ENCODE peak calls at places on chromosomes 13 and 19, in five cellular contexts. One of them, this sample, is unnamed.

GRCh38 chr13:30745917-30746686 is 10.8 kb downstream of the ALOX5AP start:
- DNase-seq in T-helper 2 cell: no peak
- DNase-seq in mucosa of gallbladder: peak; percentile 49
- DNase-seq in H54: no peak
- DNase-seq in EL: no peak
- DNase-seq in this sample: no peak

GRCh38 chr13:100440756-100441421 is 147.7 kb downstream of the GGACT start:
- DNase-seq in T-helper 2 cell: no peak
- DNase-seq in mucosa of gallbladder: no peak
- DNase-seq in H54: peak; percentile 26
- DNase-seq in EL: peak; percentile 70
- DNase-seq in this sample: no peak

GRCh38 chr13:93224545-93224944 is 2.1 kb upstream of the GPC6 start:
- DNase-seq in T-helper 2 cell: no peak
- DNase-seq in mucosa of gallbladder: no peak
- DNase-seq in H54: no peak
- DNase-seq in EL: peak; percentile 71
- DNase-seq in this sample: no peak

GRCh38 chr13:42000836-42001235 is 39.9 kb upstream of the VWA8 start:
- DNase-seq in T-helper 2 cell: no peak
- DNase-seq in mucosa of gallbladder: no peak
- DNase-seq in H54: no peak
- DNase-seq in EL: peak; percentile 20
- DNase-seq in this sample: no peak

GRCh38 chr19:1074512-1075283 is 7.7 kb downstream of the ARHGAP45 start:
- DNase-seq in T-helper 2 cell: peak; percentile 95
- DNase-seq in mucosa of gallbladder: peak; percentile 86
- DNase-seq in H54: peak; percentile 98
- DNase-seq in EL: no peak
- DNase-seq in this sample: no peak

GRCh38 chr13:52879950-52880650 is 31.7 kb upstream of the PCDH8 start:
- DNase-seq in T-helper 2 cell: no peak
- DNase-seq in mucosa of gallbladder: no peak
- DNase-seq in H54: no peak
- DNase-seq in EL: no peak
- DNase-seq in this sample: no peak

GRCh38 chr19:42440357-42441046 is 2.2 kb downstream of the CXCL17 start:
- DNase-seq in T-helper 2 cell: peak; percentile 68
- DNase-seq in mucosa of gallbladder: peak; percentile 71
- DNase-seq in H54: peak; percentile 83
- DNase-seq in EL: peak; percentile 67
- DNase-seq in this sample: peak; percentile 42

GRCh38 chr13:98890186-98890585 is 87.7 kb downstream of the DOCK9 start:
- DNase-seq in T-helper 2 cell: no peak
- DNase-seq in mucosa of gallbladder: no peak
- DNase-seq in H54: peak; percentile 66
- DNase-seq in EL: peak; percentile 49
- DNase-seq in this sample: no peak